ENCODE peak calls at places on chromosomes 13 and 19, in nine cellular contexts. R is IMR-90, D is upper lobe of left lung, S is body of pancreas, U is uterus, X is A549, T is H1, V is esophagus squamous epithelium, E is adrenal gland. W is an unnamed sample.
A peak's percentile ranks its signal among the peaks of the same experiment; 100 is the strongest.

GRCh38 chr13:48818495-48818961 is 157.2 kb upstream of the FNDC3A start:
- DNase-seq in R (peak; percentile 98), D (no peak), S (no peak), U (no peak), X (peak; percentile 47), T (no peak), V (no peak), E (peak; percentile 27), W (no peak)

GRCh38 chr13:51357928-51358595 is 18.6 kb downstream of the SERPINE3 start:
- DNase-seq in R (no peak), D (no peak), S (no peak), U (no peak), X (no peak), T (no peak), V (no peak), E (no peak), W (no peak)

GRCh38 chr13:110438776-110439175 is 122.7 kb downstream of the RAB20 start:
- DNase-seq in R (no peak), D (no peak), S (no peak), U (no peak), X (no peak), T (no peak), V (no peak), E (no peak), W (no peak)

GRCh38 chr13:59877933-59878332 is 285.8 kb downstream of the DIAPH3 start:
- DNase-seq in R (peak; percentile 60), D (no peak), S (no peak), U (no peak), X (no peak), T (no peak), V (no peak), E (no peak), W (no peak)

GRCh38 chr19:44430956-44431355 is 17.3 kb downstream of the ZNF229 start:
- DNase-seq in R (peak; percentile 41), D (no peak), S (no peak), U (no peak), X (no peak), T (no peak), V (no peak), E (no peak), W (no peak)

GRCh38 chr19:53012006-53012405 is 1.7 kb upstream of the ERVV-1 start:
- DNase-seq in R (no peak), D (no peak), S (no peak), U (no peak), X (no peak), T (no peak), V (no peak), E (no peak), W (no peak)

GRCh38 chr19:56900573-56901097 is 60.1 kb upstream of the PEG3 start:
- DNase-seq in R (no peak), D (no peak), S (no peak), U (no peak), X (no peak), T (no peak), V (no peak), E (no peak), W (no peak)

GRCh38 chr13:48750588-48751383 is 97.1 kb downstream of the CYSLTR2 start:
- DNase-seq in R (no peak), D (no peak), S (peak; percentile 14), U (peak; percentile 65), X (no peak), T (no peak), V (no peak), E (peak; percentile 83), W (peak; percentile 24)

GRCh38 chr13:111326621-111326965 is 6.2 kb downstream of the TEX29 start:
- DNase-seq in R (no peak), D (no peak), S (no peak), U (no peak), X (no peak), T (no peak), V (no peak), E (no peak), W (no peak)

GRCh38 chr19:6987850-6988249 is 33.4 kb downstream of the MBD3L2B start:
- DNase-seq in R (no peak), D (no peak), S (no peak), U (no peak), X (no peak), T (no peak), V (no peak), E (no peak), W (no peak)

GRCh38 chr19:17389957-17390664 is 3.9 kb downstream of the CCDC194 start:
- DNase-seq in R (no peak), D (peak; percentile 83), S (no peak), U (no peak), X (no peak), T (no peak), V (no peak), E (no peak), W (no peak)

GRCh38 chr13:66835040-66835628 is 395.0 kb downstream of the PCDH9 start:
- DNase-seq in R (peak; percentile 18), D (no peak), S (peak; percentile 70), U (peak; percentile 28), X (peak; percentile 66), T (no peak), V (no peak), E (peak; percentile 67), W (peak; percentile 18)

GRCh38 chr13:112791662-112792440 is 102.0 kb downstream of the ATP11A start:
- DNase-seq in R (no peak), D (peak; percentile 86), S (no peak), U (peak; percentile 8), X (no peak), T (no peak), V (no peak), E (no peak), W (no peak)

GRCh38 chr19:3603121-3603841 is 3.4 kb downstream of the TBXA2R start:
- DNase-seq in R (no peak), D (no peak), S (no peak), U (no peak), X (no peak), T (no peak), V (no peak), E (peak; percentile 88), W (no peak)

GRCh38 chr13:50866817-50867640 is 23.5 kb upstream of the DLEU7 start:
- DNase-seq in R (no peak), D (no peak), S (no peak), U (no peak), X (no peak), T (no peak), V (no peak), E (no peak), W (no peak)

GRCh38 chr13:108213946-108214345 is 1.4 kb downstream of the LIG4 start:
- DNase-seq in R (peak; percentile 31), D (no peak), S (no peak), U (no peak), X (no peak), T (no peak), V (no peak), E (no peak), W (no peak)

GRCh38 chr13:108214511-108215383 is 589 bp downstream of the LIG4 start:
- DNase-seq in R (no peak), D (peak; percentile 49), S (peak; percentile 25), U (no peak), X (no peak), T (no peak), V (peak; percentile 41), E (no peak), W (no peak)

GRCh38 chr13:108218044-108218974 is at the start of gene ABHD13:
- DNase-seq in R (peak; percentile 85), D (peak; percentile 97), S (peak; percentile 91), U (peak; percentile 84), X (peak; percentile 93), T (peak; percentile 79), V (peak; percentile 47), E (peak; percentile 91), W (peak; percentile 92)

GRCh38 chr13:108212901-108213300 is 2.4 kb downstream of the LIG4 start:
- DNase-seq in R (no peak), D (no peak), S (no peak), U (no peak), X (no peak), T (no peak), V (no peak), E (no peak), W (no peak)

DNA sequence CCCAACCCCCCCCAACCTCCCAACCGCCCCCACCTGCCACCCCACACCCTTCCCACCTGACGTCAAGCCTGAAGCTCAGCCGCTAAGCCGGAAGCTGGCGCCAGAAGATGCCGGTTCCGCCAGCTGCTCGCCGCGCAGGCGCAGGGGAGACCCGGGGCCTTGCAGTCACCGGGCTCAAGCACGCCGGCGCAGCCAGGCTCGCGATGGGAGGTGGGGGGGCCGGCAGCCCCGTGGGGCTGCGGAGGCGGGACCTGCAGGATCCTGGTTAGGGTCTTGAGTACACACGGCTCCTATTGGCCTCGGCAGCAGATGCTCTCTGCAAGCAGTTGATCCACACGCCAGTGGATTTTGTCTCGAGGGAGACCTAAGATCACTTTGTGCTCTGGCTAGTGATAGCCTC is at the start of gene LIG4:
- DNase-seq in R (peak; percentile 92), D (peak; percentile 98), S (peak; percentile 94), U (peak; percentile 85), X (peak; percentile 90), T (peak; percentile 93), V (peak; percentile 41), E (peak; percentile 93), W (peak; percentile 93)
- TF ChIP-seq POLR2A in R (no peak), D (no peak), S (no peak), U (no peak), X (peak; percentile 32), T (no peak), V (no peak), E (peak; percentile 14), W (no peak)

GRCh38 chr19:41405776-41406175 is 8.2 kb downstream of the BCKDHA start:
- DNase-seq in R (no peak), D (no peak), S (no peak), U (no peak), X (no peak), T (no peak), V (no peak), E (no peak), W (no peak)
- H3K4me1 ChIP-seq in R (peaks cover 4% of the 10 kb centered on the region), D (peaks cover 60% of the 10 kb centered on the region), S (peaks cover 40% of the 10 kb centered on the region), U (no peaks in the 10 kb centered on the region), X (peaks cover 12% of the 10 kb centered on the region), T (peaks cover 3% of the 10 kb centered on the region), V (peaks cover 100% of the 10 kb centered on the region), E (peaks cover 10% of the 10 kb centered on the region), W (peaks cover 11% of the 10 kb centered on the region)

GRCh38 chr13:82010780-82011179 is 1669.9 kb upstream of the SPRY2 start:
- DNase-seq in R (no peak), D (no peak), S (no peak), U (no peak), X (no peak), T (no peak), V (no peak), E (no peak), W (no peak)
- TF ChIP-seq POLR2A in R (no peak), D (no peak), S (no peak), U (no peak), X (no peak), T (no peak), V (no peak), E (no peak), W (no peak)

DNA sequence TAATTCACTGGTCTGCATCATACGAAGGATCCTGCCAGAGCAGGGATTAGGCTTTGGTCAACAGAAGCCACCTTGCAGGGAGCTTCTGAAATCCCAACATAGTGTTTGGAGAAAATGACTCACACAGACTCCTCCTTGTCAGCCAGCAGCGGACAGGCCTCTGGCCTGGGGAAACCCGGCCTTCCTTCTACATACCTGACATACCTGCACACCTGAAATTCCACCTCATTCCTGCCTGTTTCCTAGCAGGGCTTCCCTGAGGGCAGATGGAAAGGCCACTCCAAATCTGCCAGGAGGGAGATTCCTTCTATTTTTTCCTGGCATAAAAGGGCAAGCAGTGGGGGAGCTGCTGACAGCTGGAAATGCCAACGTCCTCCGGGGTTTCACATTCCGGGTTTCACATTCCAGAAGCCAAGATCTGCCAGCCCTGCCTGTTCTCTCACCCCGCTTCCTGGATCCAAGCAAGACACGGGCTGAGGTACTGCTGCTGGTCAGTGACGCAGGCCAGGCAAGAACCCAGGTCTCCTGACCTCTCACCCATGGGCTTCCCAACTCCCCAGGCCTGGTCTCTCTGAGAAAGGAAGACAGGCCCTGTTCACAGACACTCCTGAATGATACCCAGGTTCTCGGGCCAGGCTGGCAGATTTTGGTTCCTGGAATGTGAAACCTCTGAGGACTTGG is 18.2 kb upstream of the IGFL1 start:
- DNase-seq in R (no peak), D (no peak), S (peak; percentile 33), U (no peak), X (peak; percentile 80), T (peak; percentile 68), V (no peak), E (no peak), W (no peak)
- H3K4me1 ChIP-seq in R (no peaks in the 10 kb centered on the region), D (peaks cover 28% of the 10 kb centered on the region), S (peaks cover 13% of the 10 kb centered on the region), U (no peaks in the 10 kb centered on the region), X (peaks cover 68% of the 10 kb centered on the region), T (peaks cover 7% of the 10 kb centered on the region), V (peaks cover 60% of the 10 kb centered on the region), E (no peaks in the 10 kb centered on the region), W (no peaks in the 10 kb centered on the region)

W was measured in transverse colon.